ENCODE peak calls at places on chromosomes 7 and 10, in four cellular contexts. M is uterus, N is endothelial cell of umbilical vein, A is sigmoid colon. Q is an unnamed sample.

GRCh38 chr7:158572000-158572828 is 15.4 kb downstream of the PTPRN2 start:
- DNase-seq in M (no peak), A (no peak), N (no peak), Q (no peak)

GRCh38 chr7:120407015-120407414 is 134.0 kb downstream of the KCND2 start:
- DNase-seq in A (no peak), M (no peak), N (no peak), Q (no peak)

GRCh38 chr10:86075512-86075911 is 291.1 kb downstream of the GRID1 start:
- DNase-seq in A (no peak), M (no peak), N (no peak), Q (no peak)

GRCh38 chr7:77703220-77703472 is 6.9 kb downstream of the RSBN1L start:
- DNase-seq in N (no peak), A (no peak), M (no peak), Q (no peak)

GRCh38 chr7:91683823-91684222 is 196.7 kb downstream of the MTERF1 start:
- DNase-seq in A (no peak), N (peak; percentile 24), M (no peak), Q (no peak)

GRCh38 chr7:7772385-7772784 is 54.0 kb upstream of the RPA3 start:
- DNase-seq in M (no peak), N (peak; percentile 11), A (no peak), Q (no peak)

GRCh38 chr10:124626759-124627380 is 117.3 kb downstream of the FAM53B start:
- DNase-seq in M (no peak), N (no peak), A (no peak), Q (no peak)

GRCh38 chr10:58486821-58487220 is 25.9 kb upstream of the BICC1 start:
- DNase-seq in M (no peak), A (no peak), N (no peak), Q (no peak)

GRCh38 chr10:95475827-95476481 is 85.2 kb downstream of the SORBS1 start:
- DNase-seq in M (no peak), N (no peak), A (no peak), Q (no peak)

GRCh38 chr10:6136215-6137201 is 47.7 kb downstream of the RBM17 start:
- DNase-seq in M (no peak), A (peak; percentile 48), N (no peak), Q (no peak)

GRCh38 chr10:102660891-102661613 is 16.8 kb downstream of the TRIM8 start:
- DNase-seq in M (no peak), N (no peak), A (peak; percentile 84), Q (peak; percentile 73)

GRCh38 chr7:73721237-73721848 is 1.9 kb upstream of the STX1A start:
- DNase-seq in A (peak; percentile 89), N (no peak), M (no peak), Q (peak; percentile 81)

GRCh38 chr10:51367120-51367519 is 292.8 kb downstream of the PRKG1 start:
- DNase-seq in A (no peak), M (no peak), N (no peak), Q (no peak)

GRCh38 chr7:604038-604883 is 84.6 kb upstream of the PDGFA start:
- DNase-seq in M (peak; percentile 77), A (peak; percentile 84), N (peak; percentile 93), Q (peak; percentile 88)

GRCh38 chr10:61730671-61731070 is 67.9 kb downstream of the CABCOCO1 start:
- DNase-seq in M (no peak), N (no peak), A (no peak), Q (no peak)
- H3K4me3 ChIP-seq in M (no peak overlapping the region), N (no peak overlapping the region), A (no peak overlapping the region), Q (no peak overlapping the region)

DNA sequence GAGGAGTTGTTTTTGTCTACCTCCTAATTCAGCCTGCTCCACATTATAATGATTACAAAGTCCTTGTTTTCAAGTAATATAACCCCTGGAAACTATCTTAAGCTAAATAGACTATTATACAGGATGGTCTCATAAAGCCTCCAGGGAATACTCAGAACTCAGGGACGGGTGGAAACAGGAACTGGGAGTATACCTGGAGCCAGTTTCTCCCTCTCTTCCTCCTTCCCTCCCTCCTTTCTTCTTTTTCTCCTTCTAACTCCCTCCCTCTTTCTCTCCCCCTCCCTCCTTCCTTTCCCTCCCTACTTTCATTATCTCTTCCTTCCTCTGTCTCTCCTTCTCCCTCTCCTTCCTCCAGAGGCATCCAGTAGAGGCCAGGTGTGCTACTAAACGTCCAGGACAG is 76.2 kb upstream of the PRR15 start:
- DNase-seq in A (no peak), M (no peak), N (no peak), Q (no peak)
- H3K27ac ChIP-seq in A (no peak overlapping the region), M (no peak overlapping the region), N (no peak overlapping the region), Q (peak overlapping the region; percentile 35)

GRCh38 chr7:50309130-50309478 is 4.6 kb downstream of the IKZF1 start:
- DNase-seq in A (no peak), M (no peak), N (no peak), Q (no peak)
- TF ChIP-seq POLR2A in A (no peak), M (no peak), N (no peak), Q (no peak)

GRCh38 chr7:34066968-34067367 is 161.6 kb downstream of the BMPER start:
- DNase-seq in M (no peak), N (no peak), A (no peak), Q (no peak)
- H3K4me3 ChIP-seq in M (no peak overlapping the region), N (no peak overlapping the region), A (no peak overlapping the region), Q (no peak overlapping the region)

GRCh38 chr7:6507906-6508305 is 43.4 kb downstream of the GRID2IP start:
- DNase-seq in M (no peak), N (no peak), A (no peak), Q (no peak)
- H3K27ac ChIP-seq in M (no peak overlapping the region), N (no peak overlapping the region), A (no peak overlapping the region), Q (no peak overlapping the region)

Q was measured in heart left ventricle.